ENCODE peak calls at places on chromosomes 4 and X, in nine cellular contexts. S is astrocyte of the spinal cord, E is pancreas, B is fibroblast of lung, Z is dorsolateral prefrontal cortex, X is kidney, P is fibroblast of pulmonary artery, C is AG04450, K is tibial artery. V is an unnamed sample.

GRCh38 chrX:145506225-145506624 is 258.9 kb downstream of the SPANXN1 start:
- DNase-seq in S (no peak), E (no peak), B (no peak), Z (no peak), X (no peak), P (no peak), C (no peak), K (no peak), V (no peak)

GRCh38 chr4:89992744-89993143 is 98.1 kb downstream of the MMRN1 start:
- DNase-seq in S (no peak), E (no peak), B (no peak), Z (no peak), X (no peak), P (no peak), C (no peak), K (no peak), V (no peak)

GRCh38 chr4:12926189-12927066 is 557.7 kb downstream of the RAB28 start:
- DNase-seq in S (no peak), E (no peak), B (no peak), Z (no peak), X (no peak), P (no peak), C (no peak), K (no peak), V (no peak)

GRCh38 chrX:148929686-148930085 is 429.3 kb downstream of the AFF2 start:
- DNase-seq in S (peak), E (no peak), B (no peak), Z (no peak), X (no peak), P (peak), C (no peak), K (no peak), V (no peak)

GRCh38 chr4:89616382-89616781 is 220.6 kb downstream of the SNCA start:
- DNase-seq in S (no peak), E (no peak), B (no peak), Z (no peak), X (no peak), P (no peak), C (no peak), K (no peak), V (no peak)

GRCh38 chr4:187027231-187027760 is 303.6 kb upstream of the FAT1 start:
- DNase-seq in S (no peak), E (no peak), B (peak), Z (no peak), X (no peak), P (no peak), C (peak), K (no peak), V (peak)

GRCh38 chrX:46327229-46328081 is 217.8 kb downstream of the ZNF674 start:
- DNase-seq in S (peak), E (peak), B (peak), Z (no peak), X (peak), P (peak), C (no peak), K (no peak), V (no peak)

GRCh38 chr4:46937493-46937892 is 28.4 kb upstream of the COX7B2 start:
- DNase-seq in S (no peak), E (no peak), B (peak), Z (no peak), X (no peak), P (peak), C (no peak), K (no peak), V (no peak)

GRCh38 chr4:189840356-189840755 is 100.3 kb upstream of the FRG1 start:
- DNase-seq in S (no peak), E (no peak), B (no peak), Z (no peak), X (no peak), P (no peak), C (no peak), K (no peak), V (no peak)

GRCh38 chrX:7147978-7148824 is at the start of gene PUDP:
- DNase-seq in S (peak), E (peak), B (peak), Z (peak), X (peak), P (peak), C (peak), K (peak), V (no peak)

GRCh38 chr4:83591730-83592129 is 55.8 kb downstream of the GPAT3 start:
- DNase-seq in S (no peak), E (no peak), B (no peak), Z (no peak), X (no peak), P (no peak), C (no peak), K (no peak), V (no peak)

GRCh38 chr4:156638925-156639605 is 332.5 kb downstream of the PDGFC start:
- DNase-seq in S (peak), E (no peak), B (peak), Z (no peak), X (no peak), P (peak), C (peak), K (no peak), V (peak)

GRCh38 chr4:7421356-7422097 is 13.2 kb downstream of the PSAPL1 start:
- DNase-seq in S (no peak), E (peak), B (no peak), Z (no peak), X (no peak), P (no peak), C (no peak), K (no peak), V (no peak)

GRCh38 chrX:130523460-130524394 is 121.9 kb downstream of the RBMX2 start:
- DNase-seq in S (peak), E (peak), B (peak), Z (no peak), X (peak), P (peak), C (no peak), K (peak), V (no peak)

GRCh38 chr4:173518419-173519102 is 11.5 kb downstream of the HAND2 start:
- DNase-seq in S (no peak), E (no peak), B (no peak), Z (no peak), X (no peak), P (peak), C (no peak), K (peak), V (no peak)

GRCh38 chr4:173448919-173449641 is 50.2 kb upstream of the SCRG1 start:
- DNase-seq in S (no peak), E (no peak), B (no peak), Z (no peak), X (no peak), P (no peak), C (no peak), K (no peak), V (no peak)

GRCh38 chr4:183747931-183748664 is 89.0 kb downstream of the TRAPPC11 start:
- DNase-seq in S (no peak), E (no peak), B (no peak), Z (no peak), X (no peak), P (no peak), C (no peak), K (no peak), V (peak)

GRCh38 chr4:92236907-92237306 is 66.9 kb upstream of the GRID2 start:
- DNase-seq in S (peak), E (no peak), B (peak), Z (no peak), X (no peak), P (peak), C (peak), K (no peak), V (peak)

GRCh38 chrX:116009871-116010710 is 160.5 kb upstream of the AGTR2 start:
- DNase-seq in S (no peak), E (no peak), B (no peak), Z (no peak), X (no peak), P (no peak), C (no peak), K (peak), V (no peak)
- H3K4me3 ChIP-seq in S (no peak), E (no peak), B (no peak), Z (no peak), X (no peak), P (no peak), C (no peak), K (no peak), V (no peak)

DNA sequence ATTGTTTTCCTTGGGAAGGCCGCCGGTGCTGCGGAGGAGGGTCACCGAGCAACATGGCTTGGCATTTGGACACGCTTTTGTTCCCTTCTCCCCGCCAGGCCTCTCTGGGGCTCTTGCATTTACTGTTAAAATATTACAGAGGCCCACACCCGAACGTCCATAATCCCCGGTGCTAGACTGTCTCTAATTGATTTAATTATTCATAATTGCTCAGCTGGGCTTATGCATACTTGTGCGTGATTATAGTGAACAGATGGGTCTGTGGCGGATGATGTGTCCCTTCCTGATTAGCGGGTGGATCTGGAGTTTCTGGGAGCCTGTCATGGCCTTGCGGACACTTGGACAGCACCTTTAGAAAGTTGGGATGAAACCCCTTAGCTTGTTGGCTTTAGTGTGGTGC is 100.2 kb upstream of the MSX1 start:
- DNase-seq in S (no peak), E (no peak), B (no peak), Z (no peak), X (no peak), P (no peak), C (no peak), K (no peak), V (no peak)
- H3K4me3 ChIP-seq in S (no peak), E (no peak), B (no peak), Z (no peak), X (no peak), P (no peak), C (no peak), K (no peak), V (no peak)

DNA sequence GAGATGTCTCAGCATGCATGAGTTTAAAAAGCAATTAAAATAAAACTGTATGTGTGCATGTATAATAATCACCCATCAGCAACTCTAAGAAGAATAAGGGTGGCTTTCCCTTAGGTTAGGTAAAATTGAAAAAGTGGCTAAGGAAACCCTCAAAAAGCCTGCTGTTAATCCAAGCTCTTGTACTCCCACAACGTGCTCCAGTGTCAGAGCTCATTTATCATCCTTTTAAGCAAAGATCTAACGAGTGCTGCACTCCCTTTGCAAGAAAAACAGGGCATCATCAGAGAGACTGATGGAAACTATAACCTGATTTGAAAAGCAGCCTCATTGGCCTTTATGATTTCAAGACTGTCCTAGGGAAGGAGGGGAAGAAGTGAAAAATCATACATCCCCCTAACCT is 34.2 kb upstream of the AREG start:
- DNase-seq in S (no peak), E (no peak), B (no peak), Z (no peak), X (no peak), P (no peak), C (no peak), K (no peak), V (no peak)
- H3K4me3 ChIP-seq in S (no peak), E (no peak), B (no peak), Z (no peak), X (no peak), P (no peak), C (no peak), K (no peak), V (no peak)

GRCh38 chr4:170027181-170027829 is 1.1 kb upstream of the MFAP3L start:
- DNase-seq in S (peak), E (peak), B (peak), Z (peak), X (peak), P (peak), C (peak), K (peak), V (peak)
- H3K4me3 ChIP-seq in S (peak), E (peak), B (peak), Z (peak), X (peak), P (peak), C (peak), K (peak), V (peak)

V was measured in skeletal muscle cell.